ENCODE peak calls at places on chromosomes 4 and X, in four cellular contexts. U is GM20000, Q is fibroblast of the aortic adventitia, J is activated T-cell treated with anti-CD3 and anti-CD28 coated beads for 24 hours. Z is an unnamed sample.

GRCh38 chr4:165343353-165344191 is 16.1 kb downstream of the MSMO1 start:
- DNase-seq in Q (peak; percentile 20), J (no peak), U (no peak), Z (no peak)

GRCh38 chrX:72340046-72340445 is 34.3 kb upstream of the CITED1 start:
- DNase-seq in Q (no peak), J (no peak), U (no peak), Z (no peak)

GRCh38 chr4:212438-213174 is 88.3 kb downstream of the ZNF718 start:
- DNase-seq in Q (peak; percentile 80), J (no peak), U (no peak), Z (no peak)

GRCh38 chr4:46387956-46388355 is 2.0 kb downstream of the GABRA2 start:
- DNase-seq in Q (no peak), U (no peak), J (no peak), Z (no peak)

GRCh38 chr4:159400782-159401712 is 298.2 kb downstream of the RAPGEF2 start:
- DNase-seq in J (no peak), Q (peak; percentile 23), U (no peak), Z (no peak)

GRCh38 chrX:46630141-46630540 is 56.6 kb downstream of the CHST7 start:
- DNase-seq in Q (peak; percentile 31), U (no peak), J (no peak), Z (no peak)

GRCh38 chr4:87982036-87982435 is 6.5 kb downstream of the SPP1 start:
- DNase-seq in U (no peak), J (no peak), Q (no peak), Z (no peak)

GRCh38 chrX:118594697-118595420 is 99.2 kb downstream of the DOCK11 start:
- DNase-seq in U (no peak), Q (no peak), J (no peak), Z (no peak)

GRCh38 chr4:65646136-65646535 is 24.2 kb downstream of the EPHA5 start:
- DNase-seq in U (no peak), J (no peak), Q (no peak), Z (no peak)

GRCh38 chr4:183918696-183919095 is 13.6 kb downstream of the STOX2 start:
- DNase-seq in Q (no peak), U (no peak), J (no peak), Z (no peak)

GRCh38 chr4:153497988-153498967 is 32.1 kb downstream of the TMEM131L start:
- DNase-seq in U (peak; percentile 59), Q (peak; percentile 89), J (no peak), Z (no peak)